ENCODE peak calls at places on chromosomes 7 and 10, in ten cellular contexts. A, G, L, H, J, R, E, Q, X and T are unnamed samples.
A peak's percentile ranks its signal among the peaks of the same experiment; 100 is the strongest.

GRCh38 chr7:129933627-129934026 is 19.1 kb downstream of the UBE2H start:
- DNase-seq in E (no peak), G (no peak), Q (no peak), J (no peak), X (no peak), R (no peak), L (no peak), H (no peak), A (no peak), T (no peak)

GRCh38 chr7:44981035-44981706 is 2.4 kb upstream of the MYO1G start:
- DNase-seq in A (no peak), L (no peak), X (peak; percentile 24), G (no peak), Q (peak; percentile 47), H (no peak), R (no peak), J (no peak), E (no peak), T (no peak)

GRCh38 chr10:49761789-49762565 is at the start of gene OGDHL:
- DNase-seq in H (peak; percentile 27), X (peak; percentile 97), A (peak; percentile 37), G (peak; percentile 90), J (no peak), Q (no peak), R (no peak), L (peak; percentile 46), E (no peak), T (no peak)

GRCh38 chr10:116158036-116158435 is 115.0 kb downstream of the GFRA1 start:
- DNase-seq in E (no peak), Q (no peak), J (no peak), A (no peak), R (no peak), X (no peak), H (no peak), L (no peak), G (no peak), T (no peak)

GRCh38 chr7:159094030-159094740 is 50.5 kb downstream of the VIPR2 start:
- DNase-seq in L (peak; percentile 17), R (no peak), E (no peak), Q (no peak), A (peak; percentile 12), H (peak; percentile 3), G (no peak), J (no peak), X (no peak), T (no peak)

GRCh38 chr7:118153551-118154177 is 30.3 kb upstream of the LSM8 start:
- DNase-seq in G (peak; percentile 58), R (no peak), Q (no peak), A (no peak), L (no peak), E (no peak), J (no peak), X (peak; percentile 14), H (peak; percentile 12), T (no peak)

GRCh38 chr10:71921319-71922027 is 42.7 kb upstream of the CHST3 start:
- DNase-seq in X (peak; percentile 80), Q (peak; percentile 83), L (no peak), G (no peak), A (peak; percentile 75), E (no peak), R (no peak), H (peak; percentile 37), J (no peak), T (peak; percentile 32)

GRCh38 chr10:80472234-80473095 is 18.4 kb downstream of the TSPAN14 start:
- DNase-seq in H (no peak), Q (no peak), G (no peak), R (no peak), A (no peak), J (no peak), X (no peak), L (no peak), E (peak; percentile 92), T (no peak)

GRCh38 chr7:159192761-159193453 is 48.2 kb upstream of the VIPR2 start:
- DNase-seq in L (no peak), X (no peak), E (no peak), R (no peak), A (no peak), J (no peak), G (no peak), H (no peak), Q (no peak), T (no peak)

GRCh38 chr7:27453702-27454405 is 208.8 kb downstream of the HIBADH start:
- DNase-seq in A (peak; percentile 22), E (no peak), J (no peak), L (no peak), R (no peak), H (no peak), G (peak; percentile 29), Q (no peak), X (peak; percentile 77), T (no peak)

GRCh38 chr7:139159900-139160675 is 50.6 kb upstream of the ZC3HAV1 start:
- DNase-seq in Q (no peak), X (no peak), E (no peak), A (no peak), G (no peak), R (no peak), H (no peak), L (no peak), J (no peak), T (no peak)

GRCh38 chr10:128095023-128095752 is 31.0 kb downstream of the MKI67 start:
- DNase-seq in H (peak; percentile 33), E (no peak), J (no peak), Q (no peak), R (no peak), A (no peak), G (peak; percentile 28), L (no peak), X (no peak), T (no peak)

GRCh38 chr7:111352319-111352718 is 210.0 kb downstream of the IMMP2L start:
- DNase-seq in L (no peak), E (no peak), G (no peak), H (no peak), J (no peak), Q (no peak), R (no peak), X (no peak), A (no peak), T (no peak)

GRCh38 chr7:111362660-111363059 is 199.6 kb downstream of the IMMP2L start:
- DNase-seq in A (no peak), H (no peak), L (no peak), G (no peak), Q (no peak), J (no peak), R (no peak), E (no peak), X (no peak), T (no peak)

GRCh38 chr7:111358915-111359314 is 203.4 kb downstream of the IMMP2L start:
- DNase-seq in E (no peak), G (no peak), H (no peak), Q (no peak), R (no peak), A (no peak), L (no peak), J (no peak), X (no peak), T (no peak)

GRCh38 chr7:111356941-111357340 is 205.4 kb downstream of the IMMP2L start:
- DNase-seq in R (no peak), X (no peak), Q (no peak), G (no peak), H (no peak), L (no peak), E (no peak), A (no peak), J (no peak), T (no peak)

GRCh38 chr7:111357691-111358090 is 204.6 kb downstream of the IMMP2L start:
- DNase-seq in R (no peak), A (no peak), Q (no peak), J (no peak), G (no peak), H (no peak), L (no peak), X (no peak), E (no peak), T (no peak)
- TF ChIP-seq EP300 in R (no peak), A (no peak), Q (no peak), J (no peak), G (no peak), H (no peak), L (no peak), X (no peak), E (no peak), T (no peak)

DNA sequence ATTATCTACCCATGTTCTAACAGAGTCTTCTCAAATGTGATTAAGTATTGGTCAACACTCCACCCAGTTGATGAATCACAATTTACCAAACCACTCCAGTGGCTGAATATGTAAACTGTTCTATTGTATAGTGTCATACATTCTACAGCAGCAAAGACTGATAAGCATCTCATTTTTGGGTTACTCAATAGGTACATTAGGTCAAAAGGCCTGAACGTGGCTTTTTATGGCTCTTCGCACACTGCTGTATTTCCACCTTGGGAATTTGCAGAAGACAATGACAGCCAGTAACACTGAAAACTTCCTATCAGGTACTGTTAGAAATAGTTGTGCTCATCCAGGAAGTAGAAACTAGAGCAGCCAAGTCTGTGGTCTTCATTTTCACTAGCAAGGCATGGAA is 166.9 kb downstream of the GLI3 start:
- DNase-seq in A (no peak), L (no peak), X (no peak), R (no peak), Q (no peak), H (no peak), J (no peak), G (no peak), E (no peak), T (no peak)
- TF ChIP-seq EP300 in A (no peak), L (no peak), X (no peak), R (no peak), Q (no peak), H (no peak), J (no peak), G (no peak), E (no peak), T (no peak)

GRCh38 chr10:4120454-4120853 is 335.4 kb upstream of the KLF6 start:
- DNase-seq in G (no peak), E (no peak), R (no peak), Q (no peak), X (no peak), L (no peak), H (peak; percentile 20), A (no peak), J (no peak), T (no peak)
- TF ChIP-seq EP300 in G (no peak), E (no peak), R (no peak), Q (no peak), X (no peak), L (no peak), H (no peak), A (no peak), J (no peak), T (no peak)

GRCh38 chr7:47383064-47383463 is 198.8 kb downstream of the TNS3 start:
- DNase-seq in J (no peak), E (no peak), Q (no peak), A (no peak), R (no peak), L (peak; percentile 16), X (no peak), H (peak; percentile 6), G (no peak), T (no peak)
- TF ChIP-seq EP300 in J (no peak), E (no peak), Q (no peak), A (no peak), R (no peak), L (no peak), X (no peak), H (no peak), G (no peak), T (peak; percentile 35)

GRCh38 chr10:48251152-48251524 is 23.4 kb downstream of the FRMPD2 start:
- DNase-seq in J (no peak), E (no peak), G (no peak), H (no peak), A (no peak), X (no peak), R (no peak), L (peak; percentile 43), Q (no peak), T (no peak)
- TF ChIP-seq EP300 in J (no peak), E (no peak), G (no peak), H (no peak), A (no peak), X (no peak), R (no peak), L (no peak), Q (no peak), T (no peak)